ENCODE peak calls at places on chromosome 4, in ten cellular contexts. B, R, X, V, Y, P, U, G, S and Z are unnamed samples.

GRCh38 chr4:7419961-7420660 is 14.6 kb downstream of the PSAPL1 start:
- DNase-seq in B (no peak), U (no peak), V (no peak), S (no peak), G (no peak), R (no peak), Y (no peak), P (no peak), X (no peak), Z (no peak)

GRCh38 chr4:2249526-2249991 is 7.6 kb upstream of the HAUS3 start:
- DNase-seq in S (no peak), B (no peak), V (no peak), U (no peak), R (no peak), P (no peak), Y (no peak), X (no peak), G (no peak), Z (no peak)

GRCh38 chr4:21202959-21203358 is 502.7 kb downstream of the PACRGL start:
- DNase-seq in U (no peak), V (no peak), B (no peak), S (no peak), P (no peak), X (no peak), R (no peak), Y (no peak), G (no peak), Z (no peak)

GRCh38 chr4:4853921-4854648 is 5.4 kb upstream of the MSX1 start:
- DNase-seq in X (no peak), R (no peak), U (no peak), B (no peak), V (no peak), G (no peak), S (no peak), P (no peak), Y (no peak), Z (no peak)

GRCh38 chr4:30855232-30855631 is 135.1 kb downstream of the PCDH7 start:
- DNase-seq in X (no peak), G (no peak), U (no peak), P (no peak), Y (no peak), R (no peak), V (no peak), B (no peak), S (no peak), Z (no peak)

GRCh38 chr4:45155081-45155777 is 428.9 kb upstream of the GNPDA2 start:
- DNase-seq in R (no peak), U (no peak), G (peak; percentile 51), B (peak; percentile 5), V (no peak), Y (no peak), S (no peak), X (no peak), P (no peak), Z (no peak)

GRCh38 chr4:185700048-185700447 is 111.9 kb downstream of the SORBS2 start:
- DNase-seq in Y (no peak), S (no peak), R (peak; percentile 18), V (no peak), X (no peak), G (no peak), U (no peak), P (no peak), B (peak; percentile 8), Z (peak; percentile 17)

GRCh38 chr4:7828011-7828720 is 111.5 kb downstream of the AFAP1 start:
- DNase-seq in P (no peak), B (peak; percentile 98), G (peak; percentile 94), R (peak; percentile 89), X (peak; percentile 99), V (no peak), Y (peak; percentile 99), S (peak; percentile 18), U (peak; percentile 19), Z (no peak)

GRCh38 chr4:159455675-159456235 is 352.9 kb downstream of the RAPGEF2 start:
- DNase-seq in G (peak; percentile 77), Y (peak; percentile 53), S (no peak), B (peak; percentile 57), X (no peak), V (peak; percentile 36), U (no peak), R (peak; percentile 72), P (no peak), Z (no peak)

GRCh38 chr4:8155048-8155447 is 3.6 kb downstream of the ABLIM2 start:
- DNase-seq in R (no peak), P (no peak), X (peak; percentile 6), B (peak; percentile 44), G (peak; percentile 9), U (no peak), S (no peak), Y (no peak), V (no peak), Z (no peak)

GRCh38 chr4:145883173-145883572 is 55.5 kb downstream of the ZNF827 start:
- DNase-seq in B (no peak), X (no peak), P (no peak), R (no peak), G (no peak), S (no peak), U (no peak), V (no peak), Y (no peak), Z (no peak)